ENCODE peak calls at places on chromosome 11, in four cellular contexts. S is H1, G is mesendoderm, L is H9. F is an unnamed sample.

GRCh38 chr11:94068764-94069163 is 47.6 kb downstream of the HEPHL1 start:
- DNase-seq in L (no peak), G (no peak), S (no peak), F (no peak)

GRCh38 chr11:74842967-74843366 is 94.3 kb downstream of the RNF169 start:
- DNase-seq in G (no peak), L (peak; percentile 49), S (peak; percentile 54), F (no peak)

GRCh38 chr11:64089493-64089892 is 53.8 kb downstream of the FLRT1 start:
- DNase-seq in G (no peak), S (no peak), L (no peak), F (no peak)

GRCh38 chr11:29260939-29261705 is 755.7 kb downstream of the KCNA4 start:
- DNase-seq in S (no peak), L (no peak), G (peak; percentile 60), F (peak; percentile 86)

GRCh38 chr11:126079640-126080205 is 17.1 kb upstream of the CDON start:
- DNase-seq in S (no peak), G (peak; percentile 91), L (peak; percentile 78), F (no peak)

GRCh38 chr11:76339217-76339616 is 41.7 kb downstream of the THAP12 start:
- DNase-seq in L (no peak), S (no peak), G (no peak), F (no peak)

GRCh38 chr11:20015529-20016427 is 144.5 kb downstream of the DBX1 start:
- DNase-seq in G (no peak), L (no peak), S (no peak), F (no peak)

GRCh38 chr11:75765116-75765515 is 3.5 kb upstream of the DGAT2 start:
- DNase-seq in G (no peak), S (no peak), L (no peak), F (no peak)

GRCh38 chr11:27174026-27174425 is 133.4 kb downstream of the BBOX1 start:
- DNase-seq in G (no peak), L (no peak), S (no peak), F (no peak)

GRCh38 chr11:77124488-77124887 is 3.6 kb upstream of the MYO7A start:
- DNase-seq in G (no peak), S (no peak), L (no peak), F (no peak)

GRCh38 chr11:100576044-100577021 is 110.8 kb upstream of the ARHGAP42 start:
- DNase-seq in L (no peak), S (no peak), G (peak; percentile 63), F (peak; percentile 73)

GRCh38 chr11:1498262-1498661 is 11.7 kb upstream of the MOB2 start:
- DNase-seq in S (no peak), L (no peak), G (no peak), F (no peak)

GRCh38 chr11:67613313-67613959 is 6.7 kb downstream of the NDUFV1 start:
- DNase-seq in L (peak; percentile 28), G (no peak), S (no peak), F (no peak)

DNA sequence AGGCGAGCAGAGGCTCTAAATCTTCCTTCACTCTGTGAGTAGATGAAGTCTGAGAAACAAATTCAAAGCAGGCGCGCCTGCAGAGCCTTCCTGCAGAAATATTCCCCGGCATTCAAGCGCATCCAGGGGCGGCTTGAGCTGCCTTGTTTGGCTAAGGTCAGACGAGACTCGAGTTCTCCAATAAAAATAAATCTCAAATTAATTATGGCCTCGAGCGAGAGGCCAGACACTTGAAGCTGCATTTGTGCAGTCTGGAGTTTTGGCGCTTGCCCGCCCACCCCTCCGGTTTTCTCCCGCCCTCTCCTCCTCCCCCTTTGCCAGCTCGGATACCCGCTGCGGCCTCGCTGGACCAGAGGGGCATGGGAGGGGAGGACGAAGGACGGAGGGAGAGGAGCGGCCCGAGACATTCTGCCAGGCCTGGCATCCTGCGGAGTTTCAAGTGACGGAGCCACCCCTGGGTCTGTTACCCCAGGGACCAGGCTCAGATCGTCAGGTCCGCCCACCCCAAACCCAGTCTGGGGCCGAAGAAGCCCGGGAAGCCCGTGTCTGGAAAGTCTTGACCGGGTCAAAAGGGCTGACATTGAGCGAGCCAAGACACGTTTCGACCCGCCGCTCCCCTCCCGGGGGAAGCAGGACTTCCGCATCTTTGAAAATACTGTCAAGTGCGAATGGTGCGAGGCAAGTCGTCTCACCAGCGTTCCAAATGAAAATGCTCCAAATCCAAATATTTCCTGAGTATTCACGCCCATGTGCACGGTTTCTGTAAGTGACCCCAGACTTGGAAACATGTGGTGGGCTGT is 3.7 kb upstream of the FLI1 start:
- DNase-seq in S (peak; percentile 58), L (peak; percentile 48), G (peak; percentile 46), F (no peak)
- H4K5ac ChIP-seq in S (no peak overlapping the region), L (no peak overlapping the region), G (no peak overlapping the region), F (no peak overlapping the region)

DNA sequence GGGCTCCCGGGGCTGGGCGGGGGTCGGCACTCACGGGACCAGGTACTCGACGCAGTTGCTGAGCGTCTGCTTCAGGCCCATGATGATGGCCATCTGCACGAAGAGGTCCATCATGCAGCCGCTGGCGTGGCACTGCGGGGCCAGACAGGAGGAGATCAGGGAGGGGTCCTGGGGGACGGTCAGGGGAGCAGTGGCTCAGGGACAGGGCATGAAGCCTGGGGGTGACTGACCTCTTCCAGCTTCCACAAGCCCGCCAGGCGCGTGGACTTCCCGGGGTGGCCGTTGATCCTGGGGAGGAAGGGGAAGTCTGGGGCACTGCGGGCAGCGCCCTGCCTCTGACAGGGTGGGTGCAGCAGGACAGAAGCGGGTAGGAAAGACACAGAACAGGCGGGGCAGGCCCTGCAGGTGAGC is 6.1 kb upstream of the SIGIRR start:
- DNase-seq in L (no peak), S (peak; percentile 41), G (no peak), F (no peak)
- H4K5ac ChIP-seq in L (no peak overlapping the region), S (no peak overlapping the region), G (no peak overlapping the region), F (no peak overlapping the region)

GRCh38 chr11:61309739-61310138 is 14.6 kb upstream of the VWCE start:
- DNase-seq in S (no peak), G (no peak), L (no peak), F (no peak)

GRCh38 chr11:61309141-61309540 is 14.0 kb upstream of the VWCE start:
- DNase-seq in G (no peak), L (no peak), S (no peak), F (no peak)

GRCh38 chr11:61315260-61315659 is 17.6 kb downstream of the DDB1 start:
- DNase-seq in S (no peak), G (no peak), L (no peak), F (no peak)

GRCh38 chr11:61307354-61307753 is 12.2 kb upstream of the VWCE start:
- DNase-seq in G (peak; percentile 13), L (no peak), S (no peak), F (no peak)

GRCh38 chr11:61310749-61311148 is 15.6 kb upstream of the VWCE start:
- DNase-seq in L (no peak), S (no peak), G (no peak), F (no peak)
- H4K5ac ChIP-seq in L (no peak overlapping the region), S (no peak overlapping the region), G (no peak overlapping the region), F (no peak overlapping the region)

GRCh38 chr11:7544021-7544420 is 30.2 kb downstream of the PPFIBP2 start:
- DNase-seq in L (no peak), G (no peak), S (no peak), F (no peak)

GRCh38 chr11:7547091-7547490 is 33.3 kb downstream of the PPFIBP2 start:
- DNase-seq in G (no peak), S (no peak), L (no peak), F (no peak)

GRCh38 chr11:7547687-7548086 is 33.9 kb downstream of the PPFIBP2 start:
- DNase-seq in L (no peak), S (no peak), G (no peak), F (no peak)

GRCh38 chr11:7545611-7546010 is 31.8 kb downstream of the PPFIBP2 start:
- DNase-seq in S (no peak), L (no peak), G (no peak), F (no peak)

DNA sequence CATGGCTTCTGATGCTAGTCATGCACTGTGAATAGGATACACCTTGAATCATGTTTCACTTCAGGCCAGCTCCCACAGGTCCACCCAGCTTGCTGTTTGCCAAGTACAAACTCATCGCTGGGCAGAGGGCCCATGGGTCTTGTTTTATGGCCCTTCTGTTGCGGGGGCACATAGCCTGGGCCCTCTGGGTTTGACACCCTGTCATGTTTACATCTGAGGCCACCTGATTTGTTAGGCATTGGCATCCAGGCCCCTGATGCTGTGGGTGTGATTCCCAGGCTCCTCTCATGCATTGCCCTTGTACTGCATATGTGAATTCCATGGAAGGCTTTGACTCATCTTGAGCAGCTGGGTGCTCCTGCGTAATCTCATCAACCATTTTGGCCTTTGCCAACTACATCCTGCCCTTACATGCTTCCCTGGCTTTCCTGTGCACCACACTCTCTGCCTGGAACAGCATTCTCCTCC is 32.6 kb downstream of the PPFIBP2 start:
- DNase-seq in G (no peak), S (no peak), L (no peak), F (peak; percentile 12)
- H4K5ac ChIP-seq in G (no peak overlapping the region), S (no peak overlapping the region), L (no peak overlapping the region), F (no peak overlapping the region)

DNA sequence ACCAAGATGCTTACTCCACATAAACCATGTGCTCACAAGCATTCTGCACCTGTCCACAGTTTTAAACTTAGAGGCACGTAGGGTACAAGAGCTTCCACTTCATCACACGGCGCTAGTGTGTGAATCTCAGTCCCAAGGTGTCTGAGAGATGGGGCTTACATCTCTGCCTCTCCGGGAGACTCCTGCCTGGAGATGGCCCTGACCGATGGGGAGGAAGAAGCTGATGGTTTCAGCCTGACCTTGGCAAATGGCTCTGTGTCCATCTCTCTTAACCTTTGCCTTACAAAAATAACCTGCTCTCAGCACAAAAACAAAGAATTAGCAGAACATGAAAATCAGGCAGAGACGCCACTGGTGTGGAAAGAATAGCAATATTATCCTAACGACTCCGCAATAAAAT is 559.3 kb upstream of the B3GAT1 start:
- DNase-seq in G (no peak), S (peak; percentile 26), L (no peak), F (no peak)
- H4K5ac ChIP-seq in G (no peak overlapping the region), S (no peak overlapping the region), L (no peak overlapping the region), F (no peak overlapping the region)

GRCh38 chr11:10388574-10388973 is 66.5 kb upstream of the AMPD3 start:
- DNase-seq in S (no peak), L (no peak), G (no peak), F (no peak)
- H4K5ac ChIP-seq in S (no peak overlapping the region), L (no peak overlapping the region), G (no peak overlapping the region), F (peak overlapping the region; percentile 67)

F was measured in IMR-90.